ENCODE peak calls at places on chromosome 17, in six cellular contexts. One of them, this sample, is unnamed.

GRCh38 chr17:7081341-7082062 is 1.5 kb upstream of the CLEC10A start:
- DNase-seq in NCI-H1105 treated with DMSO at 0.1 percent for 48 hours: no peak
- DNase-seq in activated naive CD4-positive, alpha-beta T cell treated with Interleukin-2 at 50 U/mL for 16 hours: peak
- DNase-seq in stimulated activated CD8-positive, alpha-beta memory T cell treated with anti-CD3 and anti-CD28 coated beads, Interleukin-7, amount 100 ng/mL, for 4 hours: peak
- DNase-seq in fibroblast of lung: no peak
- DNase-seq in T-helper 2 cell: peak
- DNase-seq in this sample: peak

GRCh38 chr17:28495626-28496025 is 10.5 kb upstream of the FOXN1 start:
- DNase-seq in NCI-H1105 treated with DMSO at 0.1 percent for 48 hours: no peak
- DNase-seq in activated naive CD4-positive, alpha-beta T cell treated with Interleukin-2 at 50 U/mL for 16 hours: no peak
- DNase-seq in stimulated activated CD8-positive, alpha-beta memory T cell treated with anti-CD3 and anti-CD28 coated beads, Interleukin-7, amount 100 ng/mL, for 4 hours: no peak
- DNase-seq in fibroblast of lung: no peak
- DNase-seq in T-helper 2 cell: no peak
- DNase-seq in this sample: no peak

GRCh38 chr17:39973496-39973895 is 7.1 kb upstream of the PSMD3 start:
- DNase-seq in NCI-H1105 treated with DMSO at 0.1 percent for 48 hours: no peak
- DNase-seq in activated naive CD4-positive, alpha-beta T cell treated with Interleukin-2 at 50 U/mL for 16 hours: no peak
- DNase-seq in stimulated activated CD8-positive, alpha-beta memory T cell treated with anti-CD3 and anti-CD28 coated beads, Interleukin-7, amount 100 ng/mL, for 4 hours: no peak
- DNase-seq in fibroblast of lung: no peak
- DNase-seq in T-helper 2 cell: no peak
- DNase-seq in this sample: no peak

GRCh38 chr17:58818654-58819053 is 63.0 kb downstream of the PPM1E start:
- DNase-seq in NCI-H1105 treated with DMSO at 0.1 percent for 48 hours: no peak
- DNase-seq in activated naive CD4-positive, alpha-beta T cell treated with Interleukin-2 at 50 U/mL for 16 hours: no peak
- DNase-seq in stimulated activated CD8-positive, alpha-beta memory T cell treated with anti-CD3 and anti-CD28 coated beads, Interleukin-7, amount 100 ng/mL, for 4 hours: no peak
- DNase-seq in fibroblast of lung: no peak
- DNase-seq in T-helper 2 cell: no peak
- DNase-seq in this sample: no peak

GRCh38 chr17:61157246-61157887 is 242.3 kb upstream of the TBX2 start:
- DNase-seq in NCI-H1105 treated with DMSO at 0.1 percent for 48 hours: peak
- DNase-seq in activated naive CD4-positive, alpha-beta T cell treated with Interleukin-2 at 50 U/mL for 16 hours: no peak
- DNase-seq in stimulated activated CD8-positive, alpha-beta memory T cell treated with anti-CD3 and anti-CD28 coated beads, Interleukin-7, amount 100 ng/mL, for 4 hours: no peak
- DNase-seq in fibroblast of lung: peak
- DNase-seq in T-helper 2 cell: no peak
- DNase-seq in this sample: no peak

GRCh38 chr17:10657866-10658265 is 757 bp upstream of the MYH3 start:
- DNase-seq in NCI-H1105 treated with DMSO at 0.1 percent for 48 hours: no peak
- DNase-seq in activated naive CD4-positive, alpha-beta T cell treated with Interleukin-2 at 50 U/mL for 16 hours: no peak
- DNase-seq in stimulated activated CD8-positive, alpha-beta memory T cell treated with anti-CD3 and anti-CD28 coated beads, Interleukin-7, amount 100 ng/mL, for 4 hours: no peak
- DNase-seq in fibroblast of lung: no peak
- DNase-seq in T-helper 2 cell: no peak
- DNase-seq in this sample: no peak

GRCh38 chr17:6796887-6797490 is 21.0 kb downstream of the FBXO39 start:
- DNase-seq in NCI-H1105 treated with DMSO at 0.1 percent for 48 hours: no peak
- DNase-seq in activated naive CD4-positive, alpha-beta T cell treated with Interleukin-2 at 50 U/mL for 16 hours: no peak
- DNase-seq in stimulated activated CD8-positive, alpha-beta memory T cell treated with anti-CD3 and anti-CD28 coated beads, Interleukin-7, amount 100 ng/mL, for 4 hours: no peak
- DNase-seq in fibroblast of lung: no peak
- DNase-seq in T-helper 2 cell: no peak
- DNase-seq in this sample: no peak

GRCh38 chr17:37273419-37274051 is 102.2 kb upstream of the C17orf78 start:
- DNase-seq in NCI-H1105 treated with DMSO at 0.1 percent for 48 hours: no peak
- DNase-seq in activated naive CD4-positive, alpha-beta T cell treated with Interleukin-2 at 50 U/mL for 16 hours: no peak
- DNase-seq in stimulated activated CD8-positive, alpha-beta memory T cell treated with anti-CD3 and anti-CD28 coated beads, Interleukin-7, amount 100 ng/mL, for 4 hours: no peak
- DNase-seq in fibroblast of lung: peak
- DNase-seq in T-helper 2 cell: no peak
- DNase-seq in this sample: peak

GRCh38 chr17:79849953-79850352 is 10.7 kb upstream of the CBX4 start:
- DNase-seq in NCI-H1105 treated with DMSO at 0.1 percent for 48 hours: no peak
- DNase-seq in activated naive CD4-positive, alpha-beta T cell treated with Interleukin-2 at 50 U/mL for 16 hours: no peak
- DNase-seq in stimulated activated CD8-positive, alpha-beta memory T cell treated with anti-CD3 and anti-CD28 coated beads, Interleukin-7, amount 100 ng/mL, for 4 hours: no peak
- DNase-seq in fibroblast of lung: no peak
- DNase-seq in T-helper 2 cell: no peak
- DNase-seq in this sample: no peak

GRCh38 chr17:82127704-82128103 is 29.7 kb upstream of the FASN start:
- DNase-seq in NCI-H1105 treated with DMSO at 0.1 percent for 48 hours: no peak
- DNase-seq in activated naive CD4-positive, alpha-beta T cell treated with Interleukin-2 at 50 U/mL for 16 hours: no peak
- DNase-seq in stimulated activated CD8-positive, alpha-beta memory T cell treated with anti-CD3 and anti-CD28 coated beads, Interleukin-7, amount 100 ng/mL, for 4 hours: no peak
- DNase-seq in fibroblast of lung: no peak
- DNase-seq in T-helper 2 cell: peak
- DNase-seq in this sample: no peak

GRCh38 chr17:55577687-55578086 is 66.4 kb upstream of the SMIM36 start:
- DNase-seq in NCI-H1105 treated with DMSO at 0.1 percent for 48 hours: no peak
- DNase-seq in activated naive CD4-positive, alpha-beta T cell treated with Interleukin-2 at 50 U/mL for 16 hours: peak
- DNase-seq in stimulated activated CD8-positive, alpha-beta memory T cell treated with anti-CD3 and anti-CD28 coated beads, Interleukin-7, amount 100 ng/mL, for 4 hours: no peak
- DNase-seq in fibroblast of lung: no peak
- DNase-seq in T-helper 2 cell: no peak
- DNase-seq in this sample: no peak

GRCh38 chr17:63132509-63132911 is 166.5 kb downstream of the TANC2 start:
- DNase-seq in NCI-H1105 treated with DMSO at 0.1 percent for 48 hours: no peak
- DNase-seq in activated naive CD4-positive, alpha-beta T cell treated with Interleukin-2 at 50 U/mL for 16 hours: no peak
- DNase-seq in stimulated activated CD8-positive, alpha-beta memory T cell treated with anti-CD3 and anti-CD28 coated beads, Interleukin-7, amount 100 ng/mL, for 4 hours: no peak
- DNase-seq in fibroblast of lung: no peak
- DNase-seq in T-helper 2 cell: no peak
- DNase-seq in this sample: no peak

GRCh38 chr17:2337152-2337810 is at the start of gene SGSM2:
- DNase-seq in NCI-H1105 treated with DMSO at 0.1 percent for 48 hours: peak
- DNase-seq in activated naive CD4-positive, alpha-beta T cell treated with Interleukin-2 at 50 U/mL for 16 hours: peak
- DNase-seq in stimulated activated CD8-positive, alpha-beta memory T cell treated with anti-CD3 and anti-CD28 coated beads, Interleukin-7, amount 100 ng/mL, for 4 hours: peak
- DNase-seq in fibroblast of lung: peak
- DNase-seq in T-helper 2 cell: peak
- DNase-seq in this sample: peak

GRCh38 chr17:63826468-63827001 is 696 bp upstream of the PSMC5 start:
- DNase-seq in NCI-H1105 treated with DMSO at 0.1 percent for 48 hours: no peak
- DNase-seq in activated naive CD4-positive, alpha-beta T cell treated with Interleukin-2 at 50 U/mL for 16 hours: no peak
- DNase-seq in stimulated activated CD8-positive, alpha-beta memory T cell treated with anti-CD3 and anti-CD28 coated beads, Interleukin-7, amount 100 ng/mL, for 4 hours: no peak
- DNase-seq in fibroblast of lung: no peak
- DNase-seq in T-helper 2 cell: no peak
- DNase-seq in this sample: peak

GRCh38 chr17:61458491-61459433 is 6.5 kb downstream of the TBX4 start:
- DNase-seq in NCI-H1105 treated with DMSO at 0.1 percent for 48 hours: no peak
- DNase-seq in activated naive CD4-positive, alpha-beta T cell treated with Interleukin-2 at 50 U/mL for 16 hours: no peak
- DNase-seq in stimulated activated CD8-positive, alpha-beta memory T cell treated with anti-CD3 and anti-CD28 coated beads, Interleukin-7, amount 100 ng/mL, for 4 hours: no peak
- DNase-seq in fibroblast of lung: no peak
- DNase-seq in T-helper 2 cell: no peak
- DNase-seq in this sample: peak

GRCh38 chr17:17356931-17357270 is 53.7 kb downstream of the NT5M start:
- DNase-seq in NCI-H1105 treated with DMSO at 0.1 percent for 48 hours: no peak
- DNase-seq in activated naive CD4-positive, alpha-beta T cell treated with Interleukin-2 at 50 U/mL for 16 hours: no peak
- DNase-seq in stimulated activated CD8-positive, alpha-beta memory T cell treated with anti-CD3 and anti-CD28 coated beads, Interleukin-7, amount 100 ng/mL, for 4 hours: no peak
- DNase-seq in fibroblast of lung: no peak
- DNase-seq in T-helper 2 cell: no peak
- DNase-seq in this sample: no peak

GRCh38 chr17:7560172-7561027 is 1.3 kb upstream of the SENP3 start:
- DNase-seq in NCI-H1105 treated with DMSO at 0.1 percent for 48 hours: no peak
- DNase-seq in activated naive CD4-positive, alpha-beta T cell treated with Interleukin-2 at 50 U/mL for 16 hours: peak
- DNase-seq in stimulated activated CD8-positive, alpha-beta memory T cell treated with anti-CD3 and anti-CD28 coated beads, Interleukin-7, amount 100 ng/mL, for 4 hours: peak
- DNase-seq in fibroblast of lung: peak
- DNase-seq in T-helper 2 cell: no peak
- DNase-seq in this sample: peak

GRCh38 chr17:48551206-48551597 is 6.3 kb upstream of the HOXB2 start:
- DNase-seq in NCI-H1105 treated with DMSO at 0.1 percent for 48 hours: peak
- DNase-seq in activated naive CD4-positive, alpha-beta T cell treated with Interleukin-2 at 50 U/mL for 16 hours: no peak
- DNase-seq in stimulated activated CD8-positive, alpha-beta memory T cell treated with anti-CD3 and anti-CD28 coated beads, Interleukin-7, amount 100 ng/mL, for 4 hours: no peak
- DNase-seq in fibroblast of lung: peak
- DNase-seq in T-helper 2 cell: no peak
- DNase-seq in this sample: no peak

GRCh38 chr17:27807567-27808470 is 7.5 kb upstream of the NOS2 start:
- DNase-seq in NCI-H1105 treated with DMSO at 0.1 percent for 48 hours: peak
- DNase-seq in activated naive CD4-positive, alpha-beta T cell treated with Interleukin-2 at 50 U/mL for 16 hours: peak
- DNase-seq in stimulated activated CD8-positive, alpha-beta memory T cell treated with anti-CD3 and anti-CD28 coated beads, Interleukin-7, amount 100 ng/mL, for 4 hours: peak
- DNase-seq in fibroblast of lung: no peak
- DNase-seq in T-helper 2 cell: peak
- DNase-seq in this sample: no peak

GRCh38 chr17:36705651-36706436 is 104.5 kb downstream of the MRM1 start:
- DNase-seq in NCI-H1105 treated with DMSO at 0.1 percent for 48 hours: peak
- DNase-seq in activated naive CD4-positive, alpha-beta T cell treated with Interleukin-2 at 50 U/mL for 16 hours: peak
- DNase-seq in stimulated activated CD8-positive, alpha-beta memory T cell treated with anti-CD3 and anti-CD28 coated beads, Interleukin-7, amount 100 ng/mL, for 4 hours: no peak
- DNase-seq in fibroblast of lung: peak
- DNase-seq in T-helper 2 cell: peak
- DNase-seq in this sample: peak

GRCh38 chr17:7141824-7142223 is 27.2 kb upstream of the ASGR2 start:
- DNase-seq in NCI-H1105 treated with DMSO at 0.1 percent for 48 hours: no peak
- DNase-seq in activated naive CD4-positive, alpha-beta T cell treated with Interleukin-2 at 50 U/mL for 16 hours: no peak
- DNase-seq in stimulated activated CD8-positive, alpha-beta memory T cell treated with anti-CD3 and anti-CD28 coated beads, Interleukin-7, amount 100 ng/mL, for 4 hours: no peak
- DNase-seq in fibroblast of lung: no peak
- DNase-seq in T-helper 2 cell: no peak
- DNase-seq in this sample: no peak

GRCh38 chr17:74344658-74345057 is 17.0 kb downstream of the BTBD17 start:
- DNase-seq in NCI-H1105 treated with DMSO at 0.1 percent for 48 hours: no peak
- DNase-seq in activated naive CD4-positive, alpha-beta T cell treated with Interleukin-2 at 50 U/mL for 16 hours: no peak
- DNase-seq in stimulated activated CD8-positive, alpha-beta memory T cell treated with anti-CD3 and anti-CD28 coated beads, Interleukin-7, amount 100 ng/mL, for 4 hours: no peak
- DNase-seq in fibroblast of lung: no peak
- DNase-seq in T-helper 2 cell: no peak
- DNase-seq in this sample: no peak

GRCh38 chr17:41492771-41493170 is 3.1 kb upstream of the KRT36 start:
- DNase-seq in NCI-H1105 treated with DMSO at 0.1 percent for 48 hours: peak
- DNase-seq in activated naive CD4-positive, alpha-beta T cell treated with Interleukin-2 at 50 U/mL for 16 hours: no peak
- DNase-seq in stimulated activated CD8-positive, alpha-beta memory T cell treated with anti-CD3 and anti-CD28 coated beads, Interleukin-7, amount 100 ng/mL, for 4 hours: no peak
- DNase-seq in fibroblast of lung: peak
- DNase-seq in T-helper 2 cell: no peak
- DNase-seq in this sample: no peak

GRCh38 chr17:76500745-76501017 is 542 bp downstream of the RHBDF2 start:
- DNase-seq in NCI-H1105 treated with DMSO at 0.1 percent for 48 hours: no peak
- DNase-seq in activated naive CD4-positive, alpha-beta T cell treated with Interleukin-2 at 50 U/mL for 16 hours: no peak
- DNase-seq in stimulated activated CD8-positive, alpha-beta memory T cell treated with anti-CD3 and anti-CD28 coated beads, Interleukin-7, amount 100 ng/mL, for 4 hours: no peak
- DNase-seq in fibroblast of lung: no peak
- DNase-seq in T-helper 2 cell: no peak
- DNase-seq in this sample: peak

GRCh38 chr17:57215317-57215716 is 41.0 kb upstream of the MSI2 start:
- DNase-seq in NCI-H1105 treated with DMSO at 0.1 percent for 48 hours: no peak
- DNase-seq in activated naive CD4-positive, alpha-beta T cell treated with Interleukin-2 at 50 U/mL for 16 hours: no peak
- DNase-seq in stimulated activated CD8-positive, alpha-beta memory T cell treated with anti-CD3 and anti-CD28 coated beads, Interleukin-7, amount 100 ng/mL, for 4 hours: no peak
- DNase-seq in fibroblast of lung: peak
- DNase-seq in T-helper 2 cell: no peak
- DNase-seq in this sample: no peak